ENCODE peak calls at places on chromosomes 3 and 15, in six cellular contexts. Q is GM13977, W is fibroblast of pulmonary artery, A is AG10803, O is glutamatergic neuron, V is endothelial cell. I is an unnamed sample.

GRCh38 chr3:190424478-190425439 is 24.9 kb downstream of the TMEM207 start:
- DNase-seq in Q (peak; percentile 31), W (peak; percentile 87), A (peak; percentile 76), O (peak; percentile 32), V (peak; percentile 52), I (peak; percentile 35)

GRCh38 chr15:66654718-66655375 is 47.2 kb upstream of the SMAD6 start:
- DNase-seq in Q (no peak), W (no peak), A (no peak), O (no peak), V (no peak), I (no peak)

GRCh38 chr3:166282931-166283330 is 445.7 kb upstream of the BCHE start:
- DNase-seq in Q (no peak), W (no peak), A (no peak), O (no peak), V (no peak), I (no peak)

GRCh38 chr3:128497305-128498126 is 4.5 kb upstream of the GATA2 start:
- DNase-seq in Q (peak; percentile 87), W (peak; percentile 38), A (no peak), O (peak; percentile 89), V (peak; percentile 84), I (peak; percentile 76)

GRCh38 chr3:171446801-171447578 is 13.2 kb downstream of the TNIK start:
- DNase-seq in Q (no peak), W (peak; percentile 51), A (peak; percentile 63), O (no peak), V (no peak), I (no peak)

GRCh38 chr15:38588672-38589071 is 24.1 kb upstream of the RASGRP1 start:
- DNase-seq in Q (no peak), W (no peak), A (no peak), O (no peak), V (no peak), I (no peak)

GRCh38 chr3:126606021-126606420 is 47.3 kb upstream of the C3orf22 start:
- DNase-seq in Q (no peak), W (no peak), A (no peak), O (no peak), V (no peak), I (no peak)

GRCh38 chr15:22892333-22892732 is 53.9 kb downstream of the NIPA2 start:
- DNase-seq in Q (no peak), W (no peak), A (no peak), O (no peak), V (no peak), I (no peak)

GRCh38 chr3:139319428-139320402 is 24.1 kb upstream of the MRPS22 start:
- DNase-seq in Q (no peak), W (peak; percentile 54), A (no peak), O (peak; percentile 64), V (peak; percentile 51), I (no peak)

GRCh38 chr3:172089250-172089649 is 49.9 kb downstream of the FNDC3B start:
- DNase-seq in Q (no peak), W (peak; percentile 72), A (peak; percentile 70), O (no peak), V (peak; percentile 22), I (no peak)

GRCh38 chr3:51394541-51394940 is 3.5 kb downstream of the RBM15B start:
- DNase-seq in Q (no peak), W (no peak), A (no peak), O (no peak), V (no peak), I (no peak)

GRCh38 chr3:13015286-13016082 is 57.7 kb downstream of the IQSEC1 start:
- DNase-seq in Q (no peak), W (no peak), A (no peak), O (no peak), V (no peak), I (no peak)

GRCh38 chr15:86988075-86988474 is 908.4 kb downstream of the AGBL1 start:
- DNase-seq in Q (no peak), W (no peak), A (no peak), O (no peak), V (no peak), I (no peak)

GRCh38 chr15:59247364-59247763 is 40.7 kb downstream of the LDHAL6B start:
- DNase-seq in Q (no peak), W (peak; percentile 89), A (peak; percentile 79), O (peak; percentile 47), V (peak; percentile 62), I (no peak)

GRCh38 chr3:78703944-78704343 is 1063.9 kb downstream of the ROBO1 start:
- DNase-seq in Q (no peak), W (peak; percentile 66), A (no peak), O (no peak), V (no peak), I (no peak)

DNA sequence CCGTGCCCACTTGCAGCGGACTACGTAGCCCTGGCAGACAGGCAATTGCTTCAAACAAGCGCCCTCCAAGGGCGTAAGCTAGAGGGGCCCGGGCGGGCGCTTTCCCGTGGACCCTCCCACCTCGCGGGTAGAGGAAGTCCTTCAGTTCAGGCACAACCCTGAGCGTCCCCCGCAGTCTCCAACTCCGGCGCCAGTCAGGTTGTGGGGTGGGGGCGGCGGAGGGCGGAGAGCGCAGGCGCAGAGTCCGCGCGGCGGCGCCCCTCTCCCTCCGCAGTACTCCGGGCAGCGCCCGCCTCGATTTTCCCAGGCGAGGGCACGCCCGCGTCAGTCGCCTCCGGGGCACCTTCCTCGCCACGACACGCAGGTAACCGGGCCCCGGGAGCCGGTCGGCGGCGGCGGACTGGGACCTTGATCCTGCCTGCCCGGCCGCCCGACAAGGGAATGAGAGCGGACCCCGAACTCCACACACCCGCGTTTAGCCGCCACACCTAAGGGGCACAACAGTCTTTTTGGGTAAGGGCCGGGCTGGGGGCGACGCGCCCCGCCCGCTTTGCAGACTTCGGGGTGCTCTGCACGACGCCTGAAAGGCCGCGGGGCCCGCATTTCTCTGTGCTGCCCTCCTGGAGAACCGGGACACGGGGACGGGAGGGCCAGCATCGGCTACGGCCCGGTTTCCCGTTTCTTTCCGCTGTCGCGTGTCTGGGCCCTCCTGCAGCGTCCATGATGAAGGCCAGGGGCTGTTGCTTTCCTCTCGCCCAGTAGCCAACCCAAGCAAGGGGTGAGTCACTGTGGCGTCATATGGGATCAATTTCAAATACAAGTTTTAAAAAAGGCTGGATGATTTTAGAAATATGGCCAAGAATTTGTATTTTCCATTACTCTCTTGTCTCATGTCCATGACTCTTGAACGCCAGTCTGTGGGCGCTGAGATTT is at the start of gene SLC35G2:
- DNase-seq in Q (no peak), W (peak; percentile 78), A (peak; percentile 75), O (peak; percentile 87), V (peak; percentile 70), I (peak; percentile 59)
- TF ChIP-seq CTCF in Q (peak; percentile 7), W (no peak), A (peak; percentile 13), O (no peak), V (no peak), I (no peak)

GRCh38 chr3:119221779-119222320 is 18.8 kb downstream of the B4GALT4 start:
- DNase-seq in Q (no peak), W (no peak), A (peak; percentile 73), O (no peak), V (no peak), I (no peak)

GRCh38 chr3:119220970-119221667 is 19.6 kb downstream of the B4GALT4 start:
- DNase-seq in Q (no peak), W (no peak), A (no peak), O (no peak), V (no peak), I (no peak)

GRCh38 chr3:119222400-119222799 is 18.3 kb downstream of the B4GALT4 start:
- DNase-seq in Q (no peak), W (no peak), A (no peak), O (no peak), V (no peak), I (no peak)

GRCh38 chr3:119220198-119220597 is 20.5 kb downstream of the B4GALT4 start:
- DNase-seq in Q (no peak), W (no peak), A (no peak), O (no peak), V (no peak), I (no peak)

DNA sequence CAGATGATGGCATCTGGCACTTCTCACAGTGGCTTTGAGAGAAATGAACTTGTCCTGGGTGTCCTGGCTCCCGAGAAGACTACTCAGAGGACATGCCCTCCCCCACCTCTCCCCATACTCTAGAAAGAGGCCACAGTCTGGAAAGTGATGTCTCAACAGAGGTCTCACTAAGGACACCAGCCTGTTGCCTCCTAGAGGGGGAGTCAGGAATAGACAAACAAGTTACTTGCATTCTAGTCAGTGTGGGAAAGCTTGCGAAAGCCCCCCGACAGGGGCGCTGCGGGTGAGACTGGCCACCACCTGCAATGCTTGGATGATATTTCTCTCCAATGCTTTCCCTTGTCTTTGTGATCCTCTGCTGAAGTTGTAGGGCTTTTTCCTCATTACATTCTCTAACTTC is 17.2 kb downstream of the B4GALT4 start:
- DNase-seq in Q (no peak), W (no peak), A (no peak), O (no peak), V (no peak), I (no peak)
- TF ChIP-seq CTCF in Q (no peak), W (no peak), A (no peak), O (no peak), V (no peak), I (no peak)

GRCh38 chr3:56856686-56857577 is 55.2 kb upstream of the ARHGEF3 start:
- DNase-seq in Q (no peak), W (no peak), A (no peak), O (no peak), V (no peak), I (no peak)
- TF ChIP-seq CTCF in Q (no peak), W (no peak), A (no peak), O (no peak), V (no peak), I (no peak)

DNA sequence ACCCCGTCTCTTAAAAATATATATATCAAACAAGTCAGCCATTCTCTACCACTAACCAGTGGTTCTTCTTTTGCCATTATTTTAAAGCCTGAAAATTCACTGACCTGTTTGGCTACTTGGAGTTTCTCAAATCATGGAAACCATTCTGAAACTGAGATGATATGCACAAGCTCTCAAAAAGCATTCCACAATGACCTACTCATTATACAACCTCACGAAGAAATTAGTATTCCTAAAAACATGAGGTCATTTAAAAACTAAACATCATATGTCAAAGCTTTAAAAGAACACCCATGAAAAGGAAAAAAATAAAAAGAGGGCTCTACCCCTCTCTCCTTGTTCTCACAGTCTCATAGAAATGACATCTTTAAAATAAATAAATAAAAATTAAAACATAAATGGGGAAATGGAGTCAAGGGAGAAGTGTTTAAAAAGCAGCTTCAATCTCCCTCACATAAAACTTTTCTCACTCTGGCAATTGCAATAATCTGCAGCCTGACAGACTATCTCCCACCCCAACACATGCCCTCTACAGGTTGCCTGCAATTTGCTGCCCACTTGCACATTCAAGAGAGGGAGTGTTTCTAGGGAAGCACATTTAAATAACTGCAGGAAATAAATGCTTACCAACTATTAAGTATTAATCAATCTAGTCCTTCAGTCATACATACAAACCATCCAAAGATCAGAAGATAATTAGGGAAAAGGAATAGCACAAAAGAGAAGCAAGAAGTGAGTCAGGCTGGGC is 73.3 kb downstream of the TRANK1 start:
- DNase-seq in Q (no peak), W (no peak), A (no peak), O (no peak), V (no peak), I (no peak)
- TF ChIP-seq CTCF in Q (peak; percentile 9), W (no peak), A (no peak), O (no peak), V (no peak), I (no peak)

I was measured in GM10248.